ENCODE peak calls at places on chromosomes 13 and 19, in four cellular contexts. One of them, this sample, is unnamed.
A peak's percentile ranks its signal among the peaks of the same experiment; 100 is the strongest.

GRCh38 chr13:82062772-82063171 is 1721.8 kb upstream of the SPRY2 start:
- DNase-seq in body of pancreas: no peak
- DNase-seq in lower lobe of right lung: no peak
- DNase-seq in sigmoid colon: no peak
- DNase-seq in this sample: no peak

GRCh38 chr19:57558525-57558924 is 1.1 kb downstream of the ZNF550 start:
- DNase-seq in sigmoid colon: no peak
- DNase-seq in lower lobe of right lung: no peak
- DNase-seq in body of pancreas: no peak
- DNase-seq in this sample: no peak

GRCh38 chr13:43994999-43995859 is 115.5 kb downstream of the LACC1 start:
- DNase-seq in lower lobe of right lung: no peak
- DNase-seq in body of pancreas: no peak
- DNase-seq in sigmoid colon: no peak
- DNase-seq in this sample: no peak

GRCh38 chr13:37640499-37640898 is 41.9 kb upstream of the POSTN start:
- DNase-seq in sigmoid colon: no peak
- DNase-seq in body of pancreas: no peak
- DNase-seq in lower lobe of right lung: no peak
- DNase-seq in this sample: no peak

GRCh38 chr19:29724741-29725140 is 9.7 kb upstream of the C19orf12 start:
- DNase-seq in lower lobe of right lung: no peak
- DNase-seq in body of pancreas: no peak
- DNase-seq in sigmoid colon: no peak
- DNase-seq in this sample: no peak

GRCh38 chr13:21395953-21396352 is 63.1 kb downstream of the ZDHHC20 start:
- DNase-seq in sigmoid colon: no peak
- DNase-seq in body of pancreas: no peak
- DNase-seq in lower lobe of right lung: no peak
- DNase-seq in this sample: no peak

GRCh38 chr19:12656899-12657571 is 9.5 kb downstream of the MAN2B1 start:
- DNase-seq in lower lobe of right lung: no peak
- DNase-seq in body of pancreas: no peak
- DNase-seq in sigmoid colon: no peak
- DNase-seq in this sample: no peak

GRCh38 chr13:27257648-27258253 is 6.4 kb downstream of the RPL21 start:
- DNase-seq in lower lobe of right lung: no peak
- DNase-seq in sigmoid colon: no peak
- DNase-seq in body of pancreas: no peak
- DNase-seq in this sample: no peak

GRCh38 chr13:101417043-101417406 is 717 bp upstream of the NALCN start:
- DNase-seq in sigmoid colon: no peak
- DNase-seq in lower lobe of right lung: no peak
- DNase-seq in body of pancreas: no peak
- DNase-seq in this sample: peak; percentile 49

GRCh38 chr13:64925727-64926126 is 2304.4 kb downstream of the PCDH9 start:
- DNase-seq in body of pancreas: no peak
- DNase-seq in lower lobe of right lung: no peak
- DNase-seq in sigmoid colon: no peak
- DNase-seq in this sample: no peak

GRCh38 chr13:76845865-76846264 is 40.3 kb downstream of the KCTD12 start:
- DNase-seq in sigmoid colon: no peak
- DNase-seq in body of pancreas: no peak
- DNase-seq in lower lobe of right lung: no peak
- DNase-seq in this sample: no peak

GRCh38 chr13:25267715-25268114 is 19.6 kb downstream of the MTMR6 start:
- DNase-seq in lower lobe of right lung: no peak
- DNase-seq in sigmoid colon: no peak
- DNase-seq in body of pancreas: no peak
- DNase-seq in this sample: no peak

GRCh38 chr13:27338816-27339215 is 68.2 kb downstream of the RASL11A start:
- DNase-seq in body of pancreas: no peak
- DNase-seq in lower lobe of right lung: no peak
- DNase-seq in sigmoid colon: no peak
- DNase-seq in this sample: peak; percentile 23

GRCh38 chr13:50379584-50379983 is 364.3 kb downstream of the KCNRG start:
- DNase-seq in sigmoid colon: no peak
- DNase-seq in body of pancreas: no peak
- DNase-seq in lower lobe of right lung: no peak
- DNase-seq in this sample: no peak

GRCh38 chr13:51786425-51787010 is 17.4 kb downstream of the DHRS12 start:
- DNase-seq in body of pancreas: no peak
- DNase-seq in sigmoid colon: no peak
- DNase-seq in lower lobe of right lung: no peak
- DNase-seq in this sample: peak; percentile 42

GRCh38 chr19:45995715-45996385 is 583 bp downstream of the CCDC61 start:
- DNase-seq in lower lobe of right lung: no peak
- DNase-seq in sigmoid colon: no peak
- DNase-seq in body of pancreas: no peak
- DNase-seq in this sample: no peak

GRCh38 chr13:48125794-48126228 is 30.9 kb upstream of the MED4 start:
- DNase-seq in sigmoid colon: no peak
- DNase-seq in lower lobe of right lung: no peak
- DNase-seq in body of pancreas: no peak
- DNase-seq in this sample: no peak

GRCh38 chr13:87153371-87153770 is 517.8 kb upstream of the SLITRK5 start:
- DNase-seq in sigmoid colon: no peak
- DNase-seq in lower lobe of right lung: no peak
- DNase-seq in body of pancreas: no peak
- DNase-seq in this sample: no peak

GRCh38 chr19:17948967-17949930 is 16.4 kb downstream of the CCDC124 start:
- DNase-seq in body of pancreas: no peak
- DNase-seq in lower lobe of right lung: no peak
- DNase-seq in sigmoid colon: no peak
- DNase-seq in this sample: peak; percentile 25

GRCh38 chr13:99577934-99578917 is 77.0 kb downstream of the TM9SF2 start:
- DNase-seq in sigmoid colon: no peak
- DNase-seq in body of pancreas: no peak
- DNase-seq in lower lobe of right lung: no peak
- DNase-seq in this sample: no peak

DNA sequence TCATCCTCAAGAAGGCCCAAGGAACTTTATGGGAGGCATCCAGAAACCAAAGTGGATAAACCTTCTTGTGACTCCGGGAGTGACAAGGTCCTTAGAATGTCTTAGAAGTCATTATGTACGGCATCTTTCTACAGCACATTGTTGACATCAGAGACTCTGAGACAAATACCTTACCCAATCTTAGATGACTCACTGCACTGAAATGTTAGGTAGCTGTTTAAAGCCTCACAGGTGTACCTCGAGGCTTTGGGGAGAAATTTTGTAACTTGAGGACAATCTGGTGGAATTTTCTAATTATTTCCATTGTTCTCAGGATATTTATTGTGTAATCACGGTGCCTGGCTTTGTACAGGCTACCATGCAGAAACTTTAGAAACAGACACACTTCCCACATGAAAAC is 14.8 kb upstream of the LGALS13 start:
- DNase-seq in lower lobe of right lung: no peak
- DNase-seq in sigmoid colon: no peak
- DNase-seq in body of pancreas: no peak
- DNase-seq in this sample: no peak
- TF ChIP-seq CTCF in lower lobe of right lung: no peak
- TF ChIP-seq CTCF in sigmoid colon: no peak
- TF ChIP-seq CTCF in body of pancreas: no peak
- TF ChIP-seq CTCF in this sample: no peak

GRCh38 chr19:2308114-2308556 is at the start of gene LINGO3:
- DNase-seq in body of pancreas: no peak
- DNase-seq in sigmoid colon: no peak
- DNase-seq in lower lobe of right lung: no peak
- DNase-seq in this sample: peak; percentile 10
- H3K27me3 ChIP-seq in body of pancreas: peaks cover 8% of the 10 kb centered on the region
- H3K27me3 ChIP-seq in sigmoid colon: peaks cover 94% of the 10 kb centered on the region
- H3K27me3 ChIP-seq in lower lobe of right lung: peaks cover 87% of the 10 kb centered on the region
- H3K27me3 ChIP-seq in this sample: peaks cover 15% of the 10 kb centered on the region

DNA sequence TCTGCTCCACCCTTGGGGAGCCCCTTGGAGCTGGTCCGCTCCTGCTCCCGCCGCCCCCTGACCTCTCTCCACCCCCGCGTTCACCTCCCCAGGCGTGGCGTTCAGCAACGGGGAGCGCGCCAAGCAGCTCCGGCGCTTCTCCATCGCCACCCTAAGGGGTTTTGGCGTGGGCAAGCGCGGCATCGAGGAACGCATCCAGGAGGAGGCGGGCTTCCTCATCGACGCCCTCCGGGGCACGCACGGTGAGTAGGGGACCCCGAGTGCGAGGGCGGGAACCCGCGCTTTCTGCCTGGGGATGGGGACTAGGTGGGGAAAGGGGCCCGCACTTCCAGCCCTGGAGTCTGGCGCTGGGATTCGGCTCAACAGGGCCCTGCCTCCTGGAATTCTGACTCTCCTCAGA is 1.7 kb downstream of the CYP2A13 start:
- DNase-seq in lower lobe of right lung: no peak
- DNase-seq in body of pancreas: no peak
- DNase-seq in sigmoid colon: no peak
- DNase-seq in this sample: no peak
- TF ChIP-seq CTCF in lower lobe of right lung: no peak
- TF ChIP-seq CTCF in body of pancreas: no peak
- TF ChIP-seq CTCF in sigmoid colon: no peak
- TF ChIP-seq CTCF in this sample: no peak

GRCh38 chr19:48348737-48349136 is 15.0 kb downstream of the TMEM143 start:
- DNase-seq in sigmoid colon: no peak
- DNase-seq in lower lobe of right lung: no peak
- DNase-seq in body of pancreas: no peak
- DNase-seq in this sample: no peak

GRCh38 chr19:48348039-48348438 is 15.7 kb downstream of the TMEM143 start:
- DNase-seq in lower lobe of right lung: no peak
- DNase-seq in sigmoid colon: no peak
- DNase-seq in body of pancreas: peak; percentile 46
- DNase-seq in this sample: peak; percentile 36

GRCh38 chr19:48353682-48354081 is 10.1 kb downstream of the TMEM143 start:
- DNase-seq in sigmoid colon: no peak
- DNase-seq in body of pancreas: no peak
- DNase-seq in lower lobe of right lung: no peak
- DNase-seq in this sample: no peak

GRCh38 chr19:48351341-48351752 is 12.4 kb downstream of the TMEM143 start:
- DNase-seq in body of pancreas: peak; percentile 79
- DNase-seq in sigmoid colon: peak; percentile 73
- DNase-seq in lower lobe of right lung: peak; percentile 84
- DNase-seq in this sample: peak; percentile 77

DNA sequence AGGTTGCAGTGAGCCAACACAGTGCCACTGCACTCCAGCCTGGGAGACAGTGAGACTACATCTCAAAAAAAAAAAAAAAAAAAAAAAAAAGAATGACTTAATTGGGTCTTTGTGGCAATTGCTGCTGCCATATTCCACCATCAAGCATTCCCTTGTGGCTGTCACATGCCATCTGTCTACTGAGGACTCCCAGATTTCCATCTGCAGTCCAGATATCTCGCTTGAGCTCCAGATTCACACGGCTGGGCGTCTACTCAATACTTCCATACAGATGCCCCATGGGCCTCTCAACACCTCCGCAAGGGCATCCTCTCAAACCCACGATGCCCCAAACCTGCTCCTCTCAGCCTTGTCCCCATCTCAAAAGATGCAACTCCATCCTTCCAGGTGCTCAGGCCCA is 12.9 kb downstream of the TMEM143 start:
- DNase-seq in body of pancreas: no peak
- DNase-seq in sigmoid colon: no peak
- DNase-seq in lower lobe of right lung: no peak
- DNase-seq in this sample: no peak
- H3K27me3 ChIP-seq in body of pancreas: no peaks in the 10 kb centered on the region
- H3K27me3 ChIP-seq in sigmoid colon: no peaks in the 10 kb centered on the region
- H3K27me3 ChIP-seq in lower lobe of right lung: no peaks in the 10 kb centered on the region
- H3K27me3 ChIP-seq in this sample: no peaks in the 10 kb centered on the region

DNA sequence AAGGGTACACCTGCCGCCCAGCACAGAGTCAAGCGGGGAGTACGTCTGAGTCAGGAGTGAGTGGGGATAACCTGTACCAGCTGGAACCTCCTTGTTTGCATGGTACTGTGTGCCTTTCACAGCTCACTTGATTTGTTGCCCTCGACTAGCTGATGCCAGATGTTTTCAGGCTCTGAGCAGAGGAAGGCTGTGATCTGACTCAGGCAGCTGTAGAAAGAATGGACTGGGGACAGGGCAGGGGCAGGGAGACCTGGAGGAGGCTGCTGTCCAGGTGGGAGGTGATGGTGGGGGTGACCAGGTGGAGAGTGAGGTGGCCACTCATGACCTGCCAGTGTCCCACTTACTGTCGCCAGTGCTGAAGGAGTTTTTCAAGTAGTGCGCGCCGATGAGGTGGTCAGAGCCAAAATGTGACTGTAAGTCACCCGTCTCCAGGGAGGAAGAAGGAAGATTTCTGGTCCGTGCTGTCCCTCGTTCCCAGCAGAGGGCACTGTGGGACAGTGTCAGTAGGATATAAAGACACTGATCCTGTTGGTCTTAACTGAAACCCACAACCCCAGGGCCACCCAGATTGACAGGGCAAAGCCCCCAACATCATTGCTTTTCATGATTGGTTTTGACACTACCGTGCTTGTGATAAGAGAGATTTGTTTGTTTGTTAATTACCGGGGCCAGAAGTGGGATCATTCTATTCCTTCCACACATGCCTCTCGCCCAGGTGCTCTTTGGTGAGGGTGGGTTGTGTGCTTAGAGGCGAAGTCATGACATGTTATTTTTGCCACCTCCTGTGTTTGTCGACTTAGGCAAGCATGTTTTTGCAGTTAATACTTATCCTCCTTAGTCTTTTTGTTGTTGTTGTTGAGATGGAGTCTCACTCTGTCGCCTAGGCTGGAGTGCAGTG is 128.4 kb downstream of the DPF1 start:
- DNase-seq in body of pancreas: peak; percentile 69
- DNase-seq in sigmoid colon: no peak
- DNase-seq in lower lobe of right lung: peak; percentile 78
- DNase-seq in this sample: peak; percentile 79
- TF ChIP-seq CTCF in body of pancreas: peak; percentile 58
- TF ChIP-seq CTCF in sigmoid colon: peak; percentile 15
- TF ChIP-seq CTCF in lower lobe of right lung: peak; percentile 70
- TF ChIP-seq CTCF in this sample: peak; percentile 83

GRCh38 chr19:51060973-51061372 is 3.9 kb downstream of the KLK13 start:
- DNase-seq in sigmoid colon: no peak
- DNase-seq in body of pancreas: no peak
- DNase-seq in lower lobe of right lung: no peak
- DNase-seq in this sample: no peak

GRCh38 chr19:51064534-51065220 is at the start of gene KLK13:
- DNase-seq in sigmoid colon: no peak
- DNase-seq in lower lobe of right lung: peak; percentile 53
- DNase-seq in body of pancreas: peak; percentile 63
- DNase-seq in this sample: no peak

GRCh38 chr19:51063664-51064063 is 1.2 kb downstream of the KLK13 start:
- DNase-seq in sigmoid colon: no peak
- DNase-seq in body of pancreas: no peak
- DNase-seq in lower lobe of right lung: no peak
- DNase-seq in this sample: no peak

GRCh38 chr19:51059715-51060114 is 5.2 kb downstream of the KLK13 start:
- DNase-seq in lower lobe of right lung: no peak
- DNase-seq in body of pancreas: no peak
- DNase-seq in sigmoid colon: no peak
- DNase-seq in this sample: no peak

DNA sequence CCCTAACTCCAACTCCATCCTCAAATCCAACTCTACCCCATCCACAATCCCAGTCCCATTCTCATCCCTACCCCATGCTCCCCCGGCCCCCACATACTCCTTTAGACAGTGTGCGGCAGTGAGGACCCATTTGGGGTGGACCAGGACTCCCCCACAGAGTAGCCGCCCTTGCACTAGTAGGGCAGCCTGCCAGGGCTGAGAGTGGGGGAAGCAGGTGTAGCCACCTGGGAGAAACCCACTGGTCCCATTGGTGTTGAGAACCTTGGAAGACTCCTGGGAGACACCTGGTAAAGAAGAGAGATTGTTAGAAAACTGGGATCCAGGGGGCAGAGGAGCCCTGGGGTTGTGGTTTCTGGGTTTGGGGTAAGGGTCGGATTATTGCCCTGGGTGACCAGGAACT is 4.6 kb downstream of the KLK13 start:
- DNase-seq in lower lobe of right lung: no peak
- DNase-seq in sigmoid colon: no peak
- DNase-seq in body of pancreas: no peak
- DNase-seq in this sample: no peak
- H3K27me3 ChIP-seq in lower lobe of right lung: peaks cover 31% of the 10 kb centered on the region
- H3K27me3 ChIP-seq in sigmoid colon: peaks cover 34% of the 10 kb centered on the region
- H3K27me3 ChIP-seq in body of pancreas: no peaks in the 10 kb centered on the region
- H3K27me3 ChIP-seq in this sample: peaks cover 17% of the 10 kb centered on the region